ENCODE peak calls at places on chromosomes 11 and 22, in seven cellular contexts. One of them, this sample, is unnamed.

GRCh38 chr22:45335021-45335818 is 25.5 kb downstream of the FAM118A start:
- DNase-seq in astrocyte of the cerebellum: no peak
- DNase-seq in WERI-Rb-1: peak; percentile 19
- DNase-seq in uterus: no peak
- DNase-seq in kidney: no peak
- DNase-seq in IMR-90: no peak
- DNase-seq in HCT116: no peak
- DNase-seq in this sample: no peak

GRCh38 chr11:48134221-48134922 is 82.2 kb upstream of the OR4B1 start:
- DNase-seq in astrocyte of the cerebellum: no peak
- DNase-seq in WERI-Rb-1: no peak
- DNase-seq in uterus: no peak
- DNase-seq in kidney: no peak
- DNase-seq in IMR-90: no peak
- DNase-seq in HCT116: no peak
- DNase-seq in this sample: no peak

GRCh38 chr11:13098067-13098466 is 89.0 kb downstream of the RASSF10 start:
- DNase-seq in astrocyte of the cerebellum: no peak
- DNase-seq in WERI-Rb-1: no peak
- DNase-seq in uterus: no peak
- DNase-seq in kidney: no peak
- DNase-seq in IMR-90: no peak
- DNase-seq in HCT116: no peak
- DNase-seq in this sample: no peak

GRCh38 chr22:21881841-21882753 is 14.7 kb upstream of the MAPK1 start:
- DNase-seq in astrocyte of the cerebellum: no peak
- DNase-seq in WERI-Rb-1: no peak
- DNase-seq in uterus: no peak
- DNase-seq in kidney: no peak
- DNase-seq in IMR-90: no peak
- DNase-seq in HCT116: no peak
- DNase-seq in this sample: no peak

GRCh38 chr11:479311-479710 is 27.7 kb downstream of the RNH1 start:
- DNase-seq in astrocyte of the cerebellum: no peak
- DNase-seq in WERI-Rb-1: no peak
- DNase-seq in uterus: no peak
- DNase-seq in kidney: no peak
- DNase-seq in IMR-90: no peak
- DNase-seq in HCT116: no peak
- DNase-seq in this sample: no peak

GRCh38 chr11:37352485-37352884 is 754.4 kb upstream of the RAG2 start:
- DNase-seq in astrocyte of the cerebellum: no peak
- DNase-seq in WERI-Rb-1: peak; percentile 16
- DNase-seq in uterus: no peak
- DNase-seq in kidney: no peak
- DNase-seq in IMR-90: no peak
- DNase-seq in HCT116: no peak
- DNase-seq in this sample: no peak

GRCh38 chr11:110479445-110480101 is 49.8 kb downstream of the FDX1 start:
- DNase-seq in astrocyte of the cerebellum: peak; percentile 19
- DNase-seq in WERI-Rb-1: peak; percentile 9
- DNase-seq in uterus: no peak
- DNase-seq in kidney: no peak
- DNase-seq in IMR-90: peak; percentile 77
- DNase-seq in HCT116: no peak
- DNase-seq in this sample: peak; percentile 73

GRCh38 chr11:67546852-67547251 is 23.6 kb upstream of the CABP2 start:
- DNase-seq in astrocyte of the cerebellum: no peak
- DNase-seq in WERI-Rb-1: no peak
- DNase-seq in uterus: no peak
- DNase-seq in kidney: no peak
- DNase-seq in IMR-90: no peak
- DNase-seq in HCT116: no peak
- DNase-seq in this sample: no peak

GRCh38 chr11:107017433-107018227 is 646 bp downstream of the GUCY1A2 start:
- DNase-seq in astrocyte of the cerebellum: no peak
- DNase-seq in WERI-Rb-1: peak; percentile 85
- DNase-seq in uterus: peak; percentile 66
- DNase-seq in kidney: peak; percentile 89
- DNase-seq in IMR-90: no peak
- DNase-seq in HCT116: no peak
- DNase-seq in this sample: peak; percentile 62

GRCh38 chr11:103486609-103487008 is 377.4 kb downstream of the DYNC2H1 start:
- DNase-seq in astrocyte of the cerebellum: no peak
- DNase-seq in WERI-Rb-1: no peak
- DNase-seq in uterus: no peak
- DNase-seq in kidney: no peak
- DNase-seq in IMR-90: peak; percentile 28
- DNase-seq in HCT116: no peak
- DNase-seq in this sample: no peak

GRCh38 chr22:35868938-35869337 is 151.3 kb downstream of the APOL5 start:
- DNase-seq in astrocyte of the cerebellum: no peak
- DNase-seq in WERI-Rb-1: no peak
- DNase-seq in uterus: no peak
- DNase-seq in kidney: no peak
- DNase-seq in IMR-90: peak; percentile 8
- DNase-seq in HCT116: no peak
- DNase-seq in this sample: peak; percentile 25

GRCh38 chr11:93032580-93032979 is 63.1 kb downstream of the MTNR1B start:
- DNase-seq in astrocyte of the cerebellum: no peak
- DNase-seq in WERI-Rb-1: peak; percentile 58
- DNase-seq in uterus: no peak
- DNase-seq in kidney: no peak
- DNase-seq in IMR-90: peak; percentile 30
- DNase-seq in HCT116: no peak
- DNase-seq in this sample: no peak

GRCh38 chr11:73269353-73270088 is 2.6 kb upstream of the P2RY6 start:
- DNase-seq in astrocyte of the cerebellum: no peak
- DNase-seq in WERI-Rb-1: no peak
- DNase-seq in uterus: no peak
- DNase-seq in kidney: no peak
- DNase-seq in IMR-90: no peak
- DNase-seq in HCT116: no peak
- DNase-seq in this sample: no peak

GRCh38 chr11:60788401-60789110 is 3.4 kb downstream of the MS4A10 start:
- DNase-seq in astrocyte of the cerebellum: no peak
- DNase-seq in WERI-Rb-1: no peak
- DNase-seq in uterus: no peak
- DNase-seq in kidney: peak; percentile 34
- DNase-seq in IMR-90: no peak
- DNase-seq in HCT116: no peak
- DNase-seq in this sample: peak; percentile 54

GRCh38 chr11:62399172-62399867 is 19.5 kb upstream of the SCGB1A1 start:
- DNase-seq in astrocyte of the cerebellum: no peak
- DNase-seq in WERI-Rb-1: no peak
- DNase-seq in uterus: peak; percentile 59
- DNase-seq in kidney: no peak
- DNase-seq in IMR-90: no peak
- DNase-seq in HCT116: no peak
- DNase-seq in this sample: peak; percentile 31

GRCh38 chr11:112216591-112217105 is 9.6 kb upstream of the PTS start:
- DNase-seq in astrocyte of the cerebellum: no peak
- DNase-seq in WERI-Rb-1: no peak
- DNase-seq in uterus: no peak
- DNase-seq in kidney: no peak
- DNase-seq in IMR-90: peak; percentile 83
- DNase-seq in HCT116: no peak
- DNase-seq in this sample: peak; percentile 38

GRCh38 chr11:81887671-81888070 is 846.0 kb downstream of the FAM181B start:
- DNase-seq in astrocyte of the cerebellum: no peak
- DNase-seq in WERI-Rb-1: no peak
- DNase-seq in uterus: no peak
- DNase-seq in kidney: no peak
- DNase-seq in IMR-90: no peak
- DNase-seq in HCT116: no peak
- DNase-seq in this sample: no peak

GRCh38 chr11:47768090-47768620 is 1.0 kb upstream of the FNBP4 start:
- DNase-seq in astrocyte of the cerebellum: peak; percentile 26
- DNase-seq in WERI-Rb-1: peak; percentile 22
- DNase-seq in uterus: peak; percentile 45
- DNase-seq in kidney: peak; percentile 85
- DNase-seq in IMR-90: peak; percentile 61
- DNase-seq in HCT116: no peak
- DNase-seq in this sample: peak; percentile 86

GRCh38 chr11:36389811-36390210 is 93.7 kb downstream of the PRR5L start:
- DNase-seq in astrocyte of the cerebellum: no peak
- DNase-seq in WERI-Rb-1: no peak
- DNase-seq in uterus: no peak
- DNase-seq in kidney: no peak
- DNase-seq in IMR-90: peak; percentile 25
- DNase-seq in HCT116: no peak
- DNase-seq in this sample: no peak

DNA sequence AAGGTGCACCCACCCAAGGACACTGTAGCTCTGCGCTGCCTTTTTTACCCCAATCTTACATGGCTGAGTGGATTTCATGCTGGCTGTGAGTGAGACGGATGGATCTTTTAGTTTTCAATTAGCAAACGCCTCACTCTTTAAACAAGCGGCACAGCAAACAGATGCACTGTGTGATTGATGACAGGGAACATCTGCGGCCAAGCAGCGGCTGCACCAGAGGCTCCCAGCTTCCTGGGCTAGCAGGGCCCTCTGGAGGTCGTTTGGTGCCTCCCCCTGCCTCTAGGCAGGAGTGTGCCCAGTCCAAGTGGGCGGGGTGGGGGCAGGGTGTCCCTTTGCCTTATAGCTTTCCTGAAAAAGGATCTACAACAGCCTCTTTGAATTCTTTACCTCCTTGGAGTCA is 2.1 kb upstream of the DRD2 start:
- DNase-seq in astrocyte of the cerebellum: no peak
- DNase-seq in WERI-Rb-1: peak; percentile 76
- DNase-seq in uterus: no peak
- DNase-seq in kidney: no peak
- DNase-seq in IMR-90: no peak
- DNase-seq in HCT116: no peak
- DNase-seq in this sample: no peak
- TF ChIP-seq CTCF in astrocyte of the cerebellum: no peak
- TF ChIP-seq CTCF in WERI-Rb-1: peak; percentile 80
- TF ChIP-seq CTCF in uterus: no peak
- TF ChIP-seq CTCF in kidney: no peak
- TF ChIP-seq CTCF in IMR-90: no peak
- TF ChIP-seq CTCF in HCT116: no peak
- TF ChIP-seq CTCF in this sample: no peak

GRCh38 chr22:38067028-38067415 is 9.8 kb downstream of the PICK1 start:
- DNase-seq in astrocyte of the cerebellum: no peak
- DNase-seq in WERI-Rb-1: peak; percentile 53
- DNase-seq in uterus: no peak
- DNase-seq in kidney: peak; percentile 35
- DNase-seq in IMR-90: no peak
- DNase-seq in HCT116: no peak
- DNase-seq in this sample: no peak

GRCh38 chr22:38066381-38067027 is 9.3 kb downstream of the PICK1 start:
- DNase-seq in astrocyte of the cerebellum: no peak
- DNase-seq in WERI-Rb-1: no peak
- DNase-seq in uterus: no peak
- DNase-seq in kidney: peak; percentile 19
- DNase-seq in IMR-90: no peak
- DNase-seq in HCT116: no peak
- DNase-seq in this sample: no peak

GRCh38 chr22:38068641-38069371 is 11.6 kb downstream of the PICK1 start:
- DNase-seq in astrocyte of the cerebellum: no peak
- DNase-seq in WERI-Rb-1: no peak
- DNase-seq in uterus: no peak
- DNase-seq in kidney: peak; percentile 48
- DNase-seq in IMR-90: no peak
- DNase-seq in HCT116: no peak
- DNase-seq in this sample: no peak

GRCh38 chr22:38069372-38070249 is 12.4 kb downstream of the PICK1 start:
- DNase-seq in astrocyte of the cerebellum: no peak
- DNase-seq in WERI-Rb-1: peak; percentile 95
- DNase-seq in uterus: peak; percentile 74
- DNase-seq in kidney: peak; percentile 68
- DNase-seq in IMR-90: peak; percentile 29
- DNase-seq in HCT116: no peak
- DNase-seq in this sample: peak; percentile 31

GRCh38 chr22:38067771-38068360 is 10.7 kb downstream of the PICK1 start:
- DNase-seq in astrocyte of the cerebellum: no peak
- DNase-seq in WERI-Rb-1: no peak
- DNase-seq in uterus: no peak
- DNase-seq in kidney: peak; percentile 66
- DNase-seq in IMR-90: no peak
- DNase-seq in HCT116: no peak
- DNase-seq in this sample: no peak
- H3K4me3 ChIP-seq in astrocyte of the cerebellum: no peak overlapping the region
- H3K4me3 ChIP-seq in WERI-Rb-1: no peak overlapping the region
- H3K4me3 ChIP-seq in uterus: no peak overlapping the region
- H3K4me3 ChIP-seq in kidney: no peak overlapping the region
- H3K4me3 ChIP-seq in IMR-90: no peak overlapping the region
- H3K4me3 ChIP-seq in HCT116: no peak overlapping the region
- H3K4me3 ChIP-seq in this sample: no peak overlapping the region

GRCh38 chr11:125207866-125208425 is 43.4 kb downstream of the PKNOX2 start:
- DNase-seq in astrocyte of the cerebellum: no peak
- DNase-seq in WERI-Rb-1: no peak
- DNase-seq in uterus: no peak
- DNase-seq in kidney: no peak
- DNase-seq in IMR-90: peak; percentile 60
- DNase-seq in HCT116: no peak
- DNase-seq in this sample: peak; percentile 40

GRCh38 chr11:125211191-125211953 is 46.8 kb downstream of the PKNOX2 start:
- DNase-seq in astrocyte of the cerebellum: no peak
- DNase-seq in WERI-Rb-1: no peak
- DNase-seq in uterus: no peak
- DNase-seq in kidney: no peak
- DNase-seq in IMR-90: peak; percentile 10
- DNase-seq in HCT116: no peak
- DNase-seq in this sample: peak; percentile 15

GRCh38 chr11:125215205-125215565 is 50.6 kb downstream of the PKNOX2 start:
- DNase-seq in astrocyte of the cerebellum: no peak
- DNase-seq in WERI-Rb-1: no peak
- DNase-seq in uterus: no peak
- DNase-seq in kidney: no peak
- DNase-seq in IMR-90: no peak
- DNase-seq in HCT116: no peak
- DNase-seq in this sample: no peak

GRCh38 chr11:125214466-125215204 is 50.1 kb downstream of the PKNOX2 start:
- DNase-seq in astrocyte of the cerebellum: no peak
- DNase-seq in WERI-Rb-1: no peak
- DNase-seq in uterus: peak; percentile 59
- DNase-seq in kidney: peak; percentile 73
- DNase-seq in IMR-90: no peak
- DNase-seq in HCT116: no peak
- DNase-seq in this sample: peak; percentile 65

DNA sequence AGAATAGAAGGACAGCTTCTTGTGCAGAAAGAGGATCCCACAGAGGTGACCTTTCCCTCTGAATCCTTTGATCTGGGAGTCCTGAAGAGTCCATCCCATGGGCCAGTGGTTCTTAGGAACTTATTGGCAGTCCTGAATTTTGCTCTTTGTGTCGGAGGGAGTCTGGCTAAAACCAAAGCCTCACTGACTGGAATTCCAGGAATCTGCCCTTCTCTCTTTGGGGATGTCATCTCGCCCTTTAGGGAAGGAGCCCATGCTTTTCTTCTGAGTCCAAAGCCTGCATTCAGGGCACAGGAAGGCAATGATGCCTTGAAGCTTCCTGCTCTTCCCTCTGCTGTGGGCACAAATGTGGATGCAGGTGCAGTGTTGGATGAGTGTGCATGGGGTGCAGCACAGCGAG is 45.6 kb downstream of the PKNOX2 start:
- DNase-seq in astrocyte of the cerebellum: no peak
- DNase-seq in WERI-Rb-1: no peak
- DNase-seq in uterus: no peak
- DNase-seq in kidney: no peak
- DNase-seq in IMR-90: no peak
- DNase-seq in HCT116: no peak
- DNase-seq in this sample: no peak
- TF ChIP-seq CTCF in astrocyte of the cerebellum: no peak
- TF ChIP-seq CTCF in WERI-Rb-1: no peak
- TF ChIP-seq CTCF in uterus: no peak
- TF ChIP-seq CTCF in kidney: no peak
- TF ChIP-seq CTCF in IMR-90: no peak
- TF ChIP-seq CTCF in HCT116: no peak
- TF ChIP-seq CTCF in this sample: no peak

GRCh38 chr11:19239039-19239438 is 1.7 kb downstream of the E2F8 start:
- DNase-seq in astrocyte of the cerebellum: no peak
- DNase-seq in WERI-Rb-1: no peak
- DNase-seq in uterus: no peak
- DNase-seq in kidney: no peak
- DNase-seq in IMR-90: no peak
- DNase-seq in HCT116: no peak
- DNase-seq in this sample: no peak
- H3K4me3 ChIP-seq in astrocyte of the cerebellum: no peak overlapping the region
- H3K4me3 ChIP-seq in WERI-Rb-1: no peak overlapping the region
- H3K4me3 ChIP-seq in uterus: no peak overlapping the region
- H3K4me3 ChIP-seq in kidney: no peak overlapping the region
- H3K4me3 ChIP-seq in IMR-90: no peak overlapping the region
- H3K4me3 ChIP-seq in HCT116: no peak overlapping the region
- H3K4me3 ChIP-seq in this sample: no peak overlapping the region